ENCODE peak calls at places on chromosomes 5 and 9, in eight cellular contexts. T is prostate gland, A is sigmoid colon, O is spleen, J is stomach, L is HCT116, F is H1, G is breast epithelium. C is an unnamed sample.

GRCh38 chr5:59999056-59999455 is 105.5 kb upstream of the PDE4D start:
- DNase-seq in T (no peak), J (no peak), L (no peak), G (no peak), F (no peak), A (no peak), O (no peak), C (no peak)

GRCh38 chr5:180175015-180175431 is 34.0 kb downstream of the RASGEF1C start:
- DNase-seq in L (no peak), T (no peak), O (peak; percentile 58), G (no peak), A (no peak), F (no peak), J (no peak), C (no peak)

GRCh38 chr5:92715946-92716345 is 865.1 kb downstream of the NR2F1-AS1 start:
- DNase-seq in A (no peak), O (no peak), G (no peak), F (no peak), J (no peak), L (no peak), T (no peak), C (no peak)

GRCh38 chr9:79616013-79616412 is 44.2 kb downstream of the TLE4 start:
- DNase-seq in G (no peak), T (no peak), A (no peak), L (no peak), J (no peak), O (no peak), F (no peak), C (no peak)

GRCh38 chr9:29945012-29945411 is 2371.7 kb upstream of the C9orf72 start:
- DNase-seq in A (no peak), T (no peak), F (no peak), G (no peak), O (no peak), L (no peak), J (no peak), C (no peak)

GRCh38 chr5:139667730-139668063 is 19.5 kb downstream of the CXXC5 start:
- DNase-seq in O (no peak), L (no peak), G (no peak), A (no peak), J (no peak), T (no peak), F (no peak), C (no peak)

GRCh38 chr5:133884525-133885311 is 83.7 kb downstream of the C5orf15 start:
- DNase-seq in L (no peak), G (no peak), O (peak; percentile 45), F (no peak), T (no peak), J (no peak), A (peak; percentile 70), C (no peak)

GRCh38 chr5:120463991-120464626 is at the start of gene PRR16:
- DNase-seq in L (no peak), T (peak; percentile 42), J (peak; percentile 28), F (peak; percentile 75), O (peak; percentile 85), G (no peak), A (peak; percentile 64), C (peak; percentile 67)

GRCh38 chr5:132525299-132525724 is 18.0 kb downstream of the IL5 start:
- DNase-seq in L (no peak), G (no peak), J (no peak), F (no peak), A (no peak), O (no peak), T (no peak), C (no peak)

GRCh38 chr5:176535655-176536131 is 1.5 kb downstream of the RNF44 start:
- DNase-seq in L (no peak), J (no peak), F (no peak), O (peak; percentile 87), A (no peak), G (no peak), T (no peak), C (no peak)

GRCh38 chr9:106731910-106732309 is 131.1 kb upstream of the ZNF462 start:
- DNase-seq in L (no peak), J (no peak), G (no peak), F (no peak), A (no peak), T (no peak), O (no peak), C (no peak)

GRCh38 chr5:61176631-61177030 is 14.4 kb upstream of the SMIM15 start:
- DNase-seq in O (no peak), F (no peak), L (no peak), J (no peak), G (no peak), A (no peak), T (no peak), C (no peak)

GRCh38 chr5:106601605-106602004 is 1069.1 kb downstream of the EFNA5 start:
- DNase-seq in O (no peak), A (no peak), G (no peak), L (no peak), T (no peak), F (no peak), J (no peak), C (no peak)

GRCh38 chr9:125749287-125749935 is 2.2 kb downstream of the PBX3 start:
- DNase-seq in O (no peak), A (no peak), G (no peak), L (no peak), F (no peak), J (no peak), T (no peak), C (no peak)

GRCh38 chr9:87596862-87597261 is 99.2 kb downstream of the DAPK1 start:
- DNase-seq in G (no peak), J (peak; percentile 55), L (no peak), A (peak; percentile 83), O (no peak), F (no peak), T (no peak), C (no peak)

GRCh38 chr5:139413963-139414362 is 10.1 kb upstream of the SPATA24 start:
- DNase-seq in G (no peak), O (no peak), F (no peak), A (no peak), J (no peak), L (no peak), T (no peak), C (no peak)

GRCh38 chr5:204966-205670 is 12.8 kb downstream of the CCDC127 start:
- DNase-seq in G (no peak), L (no peak), F (peak; percentile 35), J (no peak), T (no peak), O (no peak), A (no peak), C (no peak)

GRCh38 chr5:155699385-155699784 is 627.6 kb upstream of the SGCD start:
- DNase-seq in A (no peak), G (no peak), F (no peak), J (no peak), L (no peak), T (no peak), O (no peak), C (no peak)

DNA sequence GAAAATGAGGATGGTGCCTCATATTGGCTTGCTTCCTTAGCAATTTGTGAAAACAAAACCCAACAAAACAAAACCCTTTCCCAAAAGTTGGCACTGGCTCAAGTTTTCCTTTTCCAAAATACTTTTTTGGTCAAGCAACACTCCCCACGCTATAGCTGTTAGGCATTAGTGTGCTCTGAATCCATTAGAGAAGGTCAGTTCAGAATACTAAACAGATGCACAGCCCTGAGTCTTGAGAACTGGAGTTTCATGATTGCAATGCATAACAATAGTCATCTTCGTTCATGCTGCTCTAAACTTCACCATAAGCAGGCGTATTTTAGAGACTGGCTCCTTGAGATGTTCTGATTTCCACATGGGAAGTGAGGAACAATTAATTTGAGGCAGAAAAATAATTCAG is 172.0 kb upstream of the KLF9 start:
- DNase-seq in G (no peak), J (no peak), L (no peak), T (no peak), A (no peak), F (no peak), O (no peak), C (no peak)
- H3K4me1 ChIP-seq in G (peaks cover 6% of the 10 kb centered on the region), J (peaks cover 46% of the 10 kb centered on the region), L (no peaks in the 10 kb centered on the region), T (no peaks in the 10 kb centered on the region), A (peaks cover 56% of the 10 kb centered on the region), F (no peaks in the 10 kb centered on the region), O (peaks cover under 1% of the 10 kb centered on the region), C (peaks cover 33% of the 10 kb centered on the region)

GRCh38 chr9:2320632-2321031 is 301.0 kb upstream of the VLDLR start:
- DNase-seq in O (no peak), T (no peak), L (no peak), F (no peak), G (no peak), A (no peak), J (no peak), C (no peak)

GRCh38 chr9:2324742-2325141 is 296.8 kb upstream of the VLDLR start:
- DNase-seq in T (no peak), A (no peak), O (no peak), L (no peak), F (no peak), G (no peak), J (no peak), C (no peak)

GRCh38 chr9:2320126-2320525 is 301.5 kb upstream of the VLDLR start:
- DNase-seq in J (no peak), L (no peak), T (no peak), A (no peak), O (no peak), G (no peak), F (no peak), C (no peak)

GRCh38 chr9:2319421-2319820 is 302.2 kb upstream of the VLDLR start:
- DNase-seq in O (no peak), L (no peak), T (no peak), A (no peak), G (no peak), J (no peak), F (no peak), C (no peak)

GRCh38 chr9:2321523-2322148 is 300.0 kb upstream of the VLDLR start:
- DNase-seq in F (no peak), G (no peak), O (no peak), A (no peak), J (no peak), L (no peak), T (no peak), C (no peak)
- H3K9me3 ChIP-seq in F (peaks cover 3% of the 10 kb centered on the region), G (no peaks in the 10 kb centered on the region), O (no peaks in the 10 kb centered on the region), A (no peaks in the 10 kb centered on the region), J (no peaks in the 10 kb centered on the region), L (no peaks in the 10 kb centered on the region), T (no peaks in the 10 kb centered on the region), C (peaks cover 3% of the 10 kb centered on the region)

GRCh38 chr5:89697581-89697980 is 712.0 kb downstream of the CETN3 start:
- DNase-seq in G (no peak), J (no peak), A (no peak), O (no peak), T (no peak), F (no peak), L (no peak), C (no peak)
- TF ChIP-seq POLR2AphosphoS5 in G (no peak), J (no peak), A (no peak), O (no peak), T (no peak), F (no peak), L (no peak), C (no peak)

DNA sequence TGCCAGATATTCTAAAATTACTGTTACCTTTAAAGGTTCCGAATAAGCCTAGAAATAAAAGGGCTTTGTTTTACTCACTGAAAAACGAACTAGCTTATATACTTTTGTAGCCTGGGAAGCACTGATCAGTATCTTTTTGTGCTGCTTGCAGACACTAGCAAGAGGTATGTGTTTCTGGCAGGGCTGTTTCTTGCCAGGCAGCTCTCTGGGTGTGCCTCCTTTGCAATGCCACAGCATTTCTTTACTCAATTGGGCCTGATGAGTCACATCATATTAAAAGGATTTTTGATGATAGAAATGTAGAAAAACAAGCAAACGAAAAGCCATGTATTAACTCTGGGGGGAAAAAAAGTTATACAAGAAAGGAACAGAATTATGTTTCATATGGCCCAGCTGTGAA is 35.6 kb downstream of the CD180 start:
- DNase-seq in O (no peak), T (peak; percentile 89), L (no peak), A (no peak), J (no peak), G (no peak), F (no peak), C (no peak)
- H3K4me1 ChIP-seq in O (peaks cover 15% of the 10 kb centered on the region), T (peaks cover 3% of the 10 kb centered on the region), L (peaks cover 4% of the 10 kb centered on the region), A (peaks cover 18% of the 10 kb centered on the region), J (peaks cover 15% of the 10 kb centered on the region), G (no peaks in the 10 kb centered on the region), F (no peaks in the 10 kb centered on the region), C (peaks cover 24% of the 10 kb centered on the region)